ENCODE peak calls at places on chromosomes 4 and X, in six cellular contexts. Z is A549, W is endothelial cell of umbilical vein, Q is stomach, I is H54, D is breast epithelium. B is an unnamed sample.

GRCh38 chr4:54268151-54268550 is 39.1 kb downstream of the PDGFRA start:
- DNase-seq in I (no peak), W (no peak), D (no peak), Q (no peak), Z (no peak), B (no peak)

GRCh38 chr4:71229477-71230257 is 109.2 kb upstream of the SLC4A4 start:
- DNase-seq in I (no peak), Z (peak; percentile 31), Q (peak; percentile 34), W (peak; percentile 13), D (no peak), B (peak; percentile 2)

GRCh38 chr4:143256456-143256855 is 71.7 kb downstream of the USP38 start:
- DNase-seq in W (no peak), D (no peak), Z (no peak), I (no peak), Q (no peak), B (no peak)

GRCh38 chr4:108683479-108683878 is 33.1 kb downstream of the OSTC start:
- DNase-seq in I (no peak), D (no peak), Q (no peak), W (peak; percentile 51), Z (peak; percentile 27), B (peak; percentile 33)

GRCh38 chr4:135434936-135435335 is 1233.3 kb upstream of the PABPC4L start:
- DNase-seq in D (no peak), W (no peak), Q (no peak), Z (no peak), I (no peak), B (no peak)

GRCh38 chr4:10584042-10584441 is 100.5 kb downstream of the CLNK start:
- DNase-seq in W (peak; percentile 24), I (peak; percentile 15), D (no peak), Z (no peak), Q (peak; percentile 31), B (no peak)

GRCh38 chr4:40564004-40564403 is 65.7 kb downstream of the RBM47 start:
- DNase-seq in I (peak; percentile 12), D (no peak), W (no peak), Z (no peak), Q (no peak), B (no peak)

GRCh38 chr4:153486281-153487151 is 20.4 kb downstream of the TMEM131L start:
- DNase-seq in Q (peak; percentile 38), I (peak; percentile 45), Z (peak; percentile 52), D (peak; percentile 85), W (peak; percentile 71), B (no peak)

GRCh38 chr4:93828332-93828829 is at the start of gene ATOH1:
- DNase-seq in W (no peak), I (peak; percentile 19), D (no peak), Q (no peak), Z (peak; percentile 7), B (peak; percentile 2)

GRCh38 chrX:116435597-116435996 is 809 bp upstream of the SLC6A14 start:
- DNase-seq in Q (no peak), W (no peak), D (no peak), I (no peak), Z (no peak), B (no peak)

GRCh38 chrX:103607385-103608304 is at the start of gene TCEAL3:
- DNase-seq in Q (peak; percentile 57), I (no peak), W (peak; percentile 45), D (peak; percentile 65), Z (no peak), B (peak; percentile 30)

GRCh38 chrX:3320471-3321046 is 25.9 kb downstream of the MXRA5 start:
- DNase-seq in D (no peak), Q (no peak), I (no peak), W (no peak), Z (no peak), B (no peak)

GRCh38 chr4:95181446-95182306 is 367.1 kb downstream of the UNC5C start:
- DNase-seq in Q (no peak), Z (no peak), D (no peak), W (peak; percentile 11), I (peak; percentile 54), B (no peak)

GRCh38 chrX:63560601-63561218 is 209.6 kb upstream of the SPIN4 start:
- DNase-seq in W (peak; percentile 81), Z (peak; percentile 84), I (peak; percentile 33), Q (peak; percentile 58), D (peak; percentile 47), B (peak; percentile 70)
- TF ChIP-seq POLR2A in W (no peak), Z (peak; percentile 46), I (peak; percentile 20), Q (no peak), D (no peak), B (peak; percentile 50)

GRCh38 chr4:24912252-24913098 is at the start of gene CCDC149:
- DNase-seq in W (peak; percentile 43), I (peak; percentile 25), Q (peak; percentile 89), D (peak; percentile 64), Z (peak; percentile 72), B (no peak)
- TF ChIP-seq POLR2A in W (no peak), I (peak; percentile 61), Q (no peak), D (peak; percentile 37), Z (peak; percentile 32), B (no peak)

DNA sequence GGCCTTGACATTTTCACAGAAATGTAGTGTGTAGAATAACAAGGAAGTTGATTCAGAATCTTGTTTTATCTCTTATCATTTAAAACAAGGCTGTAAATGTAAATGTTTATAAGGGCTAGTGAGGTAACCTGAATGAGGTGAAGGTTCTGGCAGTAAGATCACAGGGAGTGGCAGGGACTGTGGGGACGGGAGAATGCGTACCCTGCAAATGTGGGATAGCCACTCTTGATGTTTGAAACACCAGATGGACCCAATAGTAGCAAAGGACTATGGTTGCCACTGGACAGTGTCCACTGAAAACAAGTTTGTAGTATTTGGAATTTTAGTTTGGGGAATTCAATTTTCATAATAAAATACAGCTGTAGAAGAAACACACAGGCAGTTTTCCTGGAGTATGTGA is 155.3 kb downstream of the FHIP1A start:
- DNase-seq in Q (peak; percentile 32), I (no peak), Z (no peak), W (no peak), D (no peak), B (no peak)
- TF ChIP-seq POLR2A in Q (no peak), I (no peak), Z (no peak), W (no peak), D (no peak), B (no peak)

DNA sequence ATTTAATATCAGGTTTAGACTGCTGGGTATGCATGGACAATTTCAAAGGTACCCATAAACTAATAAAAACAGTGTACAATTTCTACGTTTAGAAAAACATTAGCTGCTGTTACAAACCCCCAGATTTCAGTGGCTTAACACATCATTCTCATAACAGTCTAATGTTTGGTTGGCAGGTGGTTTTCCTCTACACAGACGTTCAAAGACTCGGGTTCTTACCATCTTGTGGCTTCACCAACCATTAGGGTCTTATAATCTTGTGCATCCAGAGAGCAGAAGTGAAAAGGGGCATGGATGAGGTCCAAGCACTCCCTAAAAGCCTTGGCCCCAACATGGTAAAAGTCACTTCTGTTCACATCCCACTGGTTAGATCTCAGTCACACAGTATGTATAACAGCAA is 71.6 kb downstream of the SH3RF1 start:
- DNase-seq in Z (no peak), W (no peak), Q (no peak), I (no peak), D (no peak), B (no peak)
- TF ChIP-seq POLR2A in Z (no peak), W (no peak), Q (no peak), I (no peak), D (no peak), B (no peak)

GRCh38 chr4:80266267-80266901 is at the start of gene FGF5:
- DNase-seq in D (no peak), Q (no peak), Z (no peak), W (peak; percentile 38), I (peak; percentile 30), B (peak; percentile 12)
- TF ChIP-seq POLR2A in D (no peak), Q (no peak), Z (no peak), W (no peak), I (peak; percentile 77), B (no peak)

GRCh38 chr4:6720202-6720699 is 4.3 kb downstream of the BLOC1S4 start:
- DNase-seq in I (peak; percentile 77), Z (peak; percentile 62), Q (peak; percentile 84), D (peak; percentile 50), W (peak; percentile 60), B (peak; percentile 80)

GRCh38 chr4:6721121-6721520 is 5.1 kb downstream of the BLOC1S4 start:
- DNase-seq in Z (no peak), D (no peak), W (no peak), Q (no peak), I (no peak), B (no peak)

GRCh38 chr4:6719611-6720179 is 3.7 kb downstream of the BLOC1S4 start:
- DNase-seq in Z (no peak), I (no peak), Q (no peak), D (no peak), W (no peak), B (no peak)

GRCh38 chr4:6716958-6717655 is 1.1 kb downstream of the BLOC1S4 start:
- DNase-seq in D (no peak), W (no peak), I (no peak), Q (no peak), Z (no peak), B (peak; percentile 39)

GRCh38 chr4:6718932-6719610 is 3.1 kb downstream of the BLOC1S4 start:
- DNase-seq in Z (no peak), I (no peak), W (no peak), D (no peak), Q (no peak), B (no peak)
- TF ChIP-seq POLR2A in Z (no peak), I (no peak), W (no peak), D (no peak), Q (no peak), B (no peak)

GRCh38 chrX:17435476-17435875 is 60.5 kb downstream of the NHS start:
- DNase-seq in I (no peak), W (no peak), Z (no peak), Q (no peak), D (no peak), B (no peak)
- TF ChIP-seq POLR2A in I (no peak), W (no peak), Z (no peak), Q (no peak), D (no peak), B (no peak)